ENCODE peak calls at places on chromosomes 4 and X, in six cellular contexts. D, U, S, Y, B and R are unnamed samples.

GRCh38 chrX:68833855-68834331 is 5.1 kb downstream of the EFNB1 start:
- DNase-seq in Y (no peak), B (no peak), D (no peak), S (no peak), U (no peak), R (no peak)

GRCh38 chr4:149784018-149784417 is 31.6 kb downstream of the IQCM start:
- DNase-seq in B (no peak), Y (no peak), S (peak), D (no peak), U (no peak), R (peak)

GRCh38 chr4:127849505-127850234 is 31.0 kb upstream of the PLK4 start:
- DNase-seq in Y (no peak), B (no peak), D (no peak), U (no peak), S (no peak), R (no peak)

GRCh38 chrX:10726647-10727046 is 106.3 kb upstream of the MID1 start:
- DNase-seq in U (peak), B (no peak), S (peak), D (no peak), Y (no peak), R (peak)

GRCh38 chr4:93334003-93334402 is 494.6 kb upstream of the ATOH1 start:
- DNase-seq in B (no peak), U (no peak), Y (no peak), D (no peak), S (peak), R (no peak)

GRCh38 chr4:122633211-122633610 is 12.3 kb upstream of the IL21 start:
- DNase-seq in Y (no peak), S (no peak), B (no peak), U (no peak), D (no peak), R (peak)

GRCh38 chrX:2609431-2610238 is 81.5 kb upstream of the CD99 start:
- DNase-seq in B (no peak), Y (no peak), S (peak), D (no peak), U (no peak), R (peak)

GRCh38 chr4:145815626-145816025 is 123.0 kb downstream of the ZNF827 start:
- DNase-seq in B (no peak), Y (no peak), D (no peak), U (peak), S (peak), R (peak)

GRCh38 chr4:20253799-20254409 is 2.2 kb downstream of the SLIT2 start:
- DNase-seq in U (no peak), S (peak), D (peak), B (peak), Y (no peak), R (peak)

GRCh38 chr4:147776600-147777175 is 44.8 kb downstream of the ARHGAP10 start:
- DNase-seq in S (no peak), D (no peak), Y (no peak), U (no peak), B (no peak), R (no peak)

GRCh38 chrX:55731826-55732225 is 14.3 kb downstream of the RRAGB start:
- DNase-seq in D (no peak), B (no peak), U (no peak), S (no peak), Y (no peak), R (no peak)

GRCh38 chr4:54731552-54731951 is 73.8 kb downstream of the KIT start:
- DNase-seq in S (no peak), U (no peak), Y (no peak), B (no peak), D (no peak), R (no peak)

GRCh38 chr4:112112590-112113170 is 32.6 kb upstream of the FAM241A start:
- DNase-seq in U (no peak), S (no peak), B (no peak), D (no peak), Y (no peak), R (peak)

GRCh38 chr4:133720001-133720400 is 481.6 kb downstream of the PABPC4L start:
- DNase-seq in Y (no peak), U (no peak), D (no peak), B (no peak), S (no peak), R (no peak)

DNA sequence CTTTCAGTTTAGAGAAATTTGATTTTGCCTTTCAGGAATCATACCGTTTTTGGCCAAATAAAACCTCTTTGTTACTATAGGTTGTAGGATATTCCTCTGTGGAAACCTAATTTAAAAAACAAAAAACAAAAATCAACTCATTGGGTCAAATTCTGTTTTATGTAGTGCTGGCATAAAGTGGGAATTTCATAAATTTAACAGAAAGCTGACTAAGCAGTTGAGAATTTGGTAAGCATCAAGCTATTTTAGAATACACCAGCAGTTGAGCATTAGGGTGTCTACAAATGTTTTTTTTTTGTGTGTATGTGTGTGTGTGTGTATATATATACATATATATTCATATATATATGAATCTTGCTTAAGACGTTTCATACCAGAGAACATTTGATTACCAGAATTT is 47.4 kb downstream of the C4orf33 start:
- DNase-seq in D (no peak), S (no peak), U (no peak), Y (no peak), B (no peak), R (no peak)
- TF ChIP-seq CTCF in D (no peak), S (no peak), U (no peak), Y (no peak), B (no peak), R (no peak)

DNA sequence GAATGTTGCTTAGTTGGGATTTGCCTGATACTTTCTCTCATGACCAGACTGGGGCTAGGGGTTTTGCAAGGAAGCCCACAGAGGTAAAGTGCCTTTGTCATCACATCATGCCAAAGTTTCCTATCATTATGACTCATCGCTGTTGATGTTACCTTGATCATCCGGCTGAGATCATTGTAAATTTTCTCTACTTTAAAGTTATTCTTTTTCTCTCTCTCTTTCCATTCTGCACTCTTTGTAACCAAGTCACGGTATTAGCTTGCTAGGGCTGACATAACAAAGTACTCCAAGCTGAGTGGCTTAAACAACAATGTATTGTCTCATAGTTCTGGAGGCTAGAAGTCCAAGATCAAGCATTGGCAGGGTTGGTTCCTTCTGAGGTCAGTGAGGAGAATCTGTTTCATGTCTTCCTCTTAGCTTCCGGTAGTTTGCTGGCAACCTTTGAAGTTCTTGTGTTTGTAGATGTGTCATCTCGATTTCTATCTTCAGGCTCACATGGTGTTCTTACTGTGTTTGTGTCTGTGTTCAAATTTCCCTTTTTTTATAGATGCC is 113.0 kb downstream of the DTHD1 start:
- DNase-seq in Y (no peak), B (no peak), D (no peak), S (no peak), U (no peak), R (no peak)
- H3K4me3 ChIP-seq in Y (no peak), B (no peak), D (no peak), S (no peak), U (no peak), R (no peak)

GRCh38 chr4:81049861-81050423 is 19.4 kb downstream of the BMP3 start:
- DNase-seq in U (no peak), B (no peak), Y (no peak), S (no peak), D (no peak), R (peak)

GRCh38 chr4:81049310-81049709 is 18.8 kb downstream of the BMP3 start:
- DNase-seq in S (no peak), D (no peak), U (no peak), B (no peak), Y (no peak), R (no peak)

GRCh38 chr4:81052119-81053068 is 21.9 kb downstream of the BMP3 start:
- DNase-seq in U (peak), D (peak), S (peak), B (peak), Y (peak), R (peak)
- TF ChIP-seq CTCF in U (peak), D (peak), S (peak), B (peak), Y (no peak), R (peak)

DNA sequence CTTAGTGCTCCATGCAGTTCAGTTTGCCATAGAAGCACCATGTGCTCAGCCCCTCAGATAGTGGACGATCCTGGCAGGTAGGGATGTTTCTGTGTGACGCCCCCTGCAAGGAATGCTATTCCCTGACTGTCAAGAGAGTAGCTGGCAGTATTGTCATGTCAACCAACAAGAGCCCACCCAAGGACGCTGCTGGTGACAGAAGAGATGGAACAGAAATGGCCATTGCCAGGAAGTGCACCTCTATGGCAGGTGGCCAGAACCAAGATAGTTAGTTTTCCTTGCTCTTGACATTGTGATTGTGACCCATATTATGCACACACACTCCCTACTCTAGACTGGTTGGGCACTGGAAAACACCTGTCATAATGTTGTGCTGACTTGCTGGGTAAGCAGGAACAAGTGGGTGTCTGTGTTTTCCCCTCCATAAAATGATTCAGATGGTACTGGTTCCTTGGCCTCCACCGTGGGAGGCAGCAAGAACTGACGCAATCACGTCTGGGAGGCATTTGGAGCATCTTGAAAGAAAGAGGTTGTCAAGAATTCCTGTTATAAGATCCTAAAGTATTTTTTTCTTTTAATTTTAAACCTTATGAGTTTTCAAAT is 507.9 kb downstream of the MID1IP1 start:
- DNase-seq in B (no peak), D (no peak), U (no peak), S (no peak), Y (no peak), R (no peak)
- H3K4me3 ChIP-seq in B (no peak), D (no peak), U (no peak), S (no peak), Y (no peak), R (no peak)

DNA sequence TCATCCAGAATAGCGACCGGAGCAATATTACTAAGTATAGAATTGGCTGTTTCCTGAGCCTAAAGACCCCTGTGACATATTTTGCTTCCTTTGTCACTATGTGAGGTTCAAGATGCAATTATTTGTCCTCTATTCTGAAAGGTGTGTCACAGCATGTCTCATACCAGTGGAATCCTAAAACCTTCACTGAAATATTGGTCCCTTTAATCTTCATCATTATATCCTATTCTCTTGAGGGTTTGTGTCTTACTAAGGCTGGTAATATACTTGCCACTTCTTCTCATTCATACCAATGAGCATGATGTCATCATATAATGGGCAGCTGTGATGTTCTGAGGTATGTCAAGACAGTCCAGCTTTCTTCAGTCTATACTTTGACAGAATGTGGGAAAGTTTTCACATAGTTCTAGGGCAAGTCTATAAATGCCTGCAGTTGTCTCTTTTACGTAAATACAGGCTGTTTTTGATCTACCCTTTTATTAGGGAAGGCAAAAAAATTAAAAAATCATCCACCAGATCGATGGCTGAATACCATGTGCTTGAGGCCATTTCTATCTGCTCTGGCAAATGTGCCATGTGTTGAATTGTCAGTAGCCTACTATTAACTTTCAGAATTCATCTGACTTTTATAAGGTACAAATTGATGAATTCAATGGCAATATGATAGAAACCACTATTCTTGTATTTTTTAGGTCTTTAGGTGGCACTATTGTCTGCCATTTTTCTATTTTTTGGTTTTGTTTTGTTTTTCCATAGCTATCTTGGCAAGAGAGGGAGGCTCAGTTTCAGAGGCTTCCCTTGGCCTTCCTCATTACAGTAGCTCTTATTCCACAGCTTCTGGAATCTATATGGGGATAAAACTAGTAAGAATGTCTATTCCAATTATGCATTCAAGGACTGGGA is 209.0 kb downstream of the PPARGC1A start:
- DNase-seq in D (no peak), U (no peak), B (no peak), S (peak), Y (no peak), R (peak)
- TF ChIP-seq CTCF in D (no peak), U (no peak), B (no peak), S (peak), Y (no peak), R (no peak)

GRCh38 chr4:77697860-77698599 is 92.4 kb downstream of the CXCL13 start:
- DNase-seq in D (peak), B (no peak), U (peak), S (peak), Y (peak), R (peak)
- H3K4me3 ChIP-seq in D (no peak), B (no peak), U (no peak), S (no peak), Y (no peak), R (no peak)

DNA sequence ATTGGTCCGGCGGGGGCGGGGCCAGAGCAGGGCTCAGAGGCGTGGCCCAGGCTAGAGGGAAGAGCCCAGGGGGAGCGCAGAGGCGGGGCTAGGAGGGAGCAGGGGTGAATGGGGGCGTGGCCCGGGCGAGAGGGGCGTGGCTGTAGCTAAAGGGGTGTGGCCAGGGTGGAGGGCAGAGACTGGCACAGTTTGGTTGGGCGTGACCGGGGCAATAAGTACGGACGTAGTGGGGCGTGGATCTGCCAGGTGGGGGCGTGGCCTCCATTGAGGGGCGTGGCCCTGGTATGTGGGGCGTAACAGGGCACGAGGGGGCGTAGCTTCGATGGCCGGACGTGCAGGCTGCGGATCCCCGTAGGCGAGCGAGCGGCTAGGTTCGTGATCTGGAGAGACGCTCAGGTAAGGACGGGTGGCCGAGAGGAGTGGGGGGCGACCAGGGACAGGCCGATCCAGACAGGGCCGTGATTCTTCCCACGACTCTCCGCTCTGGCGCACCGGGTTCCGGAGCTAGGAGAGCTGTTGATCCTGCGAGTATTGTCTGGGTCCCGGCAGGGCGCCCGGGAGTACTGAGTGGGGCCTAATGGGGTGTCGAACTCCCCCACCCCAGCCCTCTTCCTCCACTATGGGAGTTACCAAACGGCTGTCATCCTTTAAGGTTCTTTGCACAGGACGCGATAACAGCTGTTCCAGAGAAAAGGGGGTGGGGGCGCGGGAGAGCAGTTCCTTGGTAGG is at the start of gene CA5B:
- DNase-seq in U (no peak), B (peak), Y (peak), D (peak), S (peak), R (peak)
- TF ChIP-seq CTCF in U (no peak), B (no peak), Y (no peak), D (no peak), S (no peak), R (no peak)

DNA sequence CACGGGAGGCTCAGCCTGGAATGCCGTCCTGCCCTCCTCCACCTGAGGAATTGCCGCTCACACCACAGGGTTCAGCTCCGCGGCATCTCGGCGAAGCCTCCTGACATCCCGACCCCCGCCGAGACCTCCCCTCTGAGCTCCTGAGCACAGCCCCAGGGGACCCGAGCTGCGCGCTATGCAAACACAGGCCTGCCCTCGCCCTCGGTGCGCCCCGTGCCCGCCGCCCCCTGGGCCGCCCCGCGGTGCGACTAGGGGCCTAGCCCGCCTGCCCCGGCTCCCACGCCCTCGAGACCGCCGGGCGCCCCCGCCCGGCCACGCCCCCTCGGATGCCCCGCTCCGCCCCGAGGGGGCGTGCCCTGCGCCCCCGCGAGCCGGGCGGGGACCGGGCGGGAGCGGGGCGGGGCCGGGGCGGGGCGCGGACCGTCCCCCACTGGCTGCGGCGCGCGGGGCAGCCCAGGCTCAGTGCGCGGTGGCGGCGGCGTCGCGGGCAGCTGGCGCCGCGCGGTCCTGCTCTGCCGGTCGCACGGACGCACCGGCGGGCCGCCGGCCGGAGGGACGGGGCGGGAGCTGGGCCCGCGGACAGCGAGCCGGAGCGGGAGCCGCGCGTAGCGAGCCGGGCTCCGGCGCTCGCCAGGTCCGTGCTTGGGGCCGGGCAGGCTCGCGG is at the start of gene FGFR3:
- DNase-seq in U (no peak), D (peak), B (peak), Y (peak), S (no peak), R (no peak)
- H3K4me3 ChIP-seq in U (peak), D (peak), B (peak), Y (peak), S (peak), R (peak)